ENCODE peak calls at places on chromosomes 7 and 10, in four cellular contexts. N is fibroblast of pulmonary artery, X is left lung, D is endodermal cell. B is an unnamed sample.

GRCh38 chr10:5840314-5841307 is 27.4 kb upstream of the GDI2 start:
- DNase-seq in D (peak), X (no peak), N (peak), B (peak)

GRCh38 chr7:2003451-2003930 is 229.3 kb downstream of the MAD1L1 start:
- DNase-seq in X (peak), D (no peak), N (no peak), B (peak)

GRCh38 chr7:118195837-118196474 is 12.0 kb downstream of the LSM8 start:
- DNase-seq in D (peak), N (peak), X (no peak), B (no peak)

GRCh38 chr10:64261092-64261491 is 739.9 kb downstream of the REEP3 start:
- DNase-seq in N (no peak), X (no peak), D (no peak), B (no peak)

GRCh38 chr10:89805599-89806013 is 104.2 kb downstream of the KIF20B start:
- DNase-seq in X (no peak), D (no peak), N (no peak), B (no peak)

GRCh38 chr7:5694221-5694754 is 87.2 kb downstream of the RNF216 start:
- DNase-seq in N (peak), D (no peak), X (no peak), B (no peak)

GRCh38 chr7:38798552-38799267 is 110.3 kb downstream of the VPS41 start:
- DNase-seq in N (no peak), X (no peak), D (peak), B (no peak)

GRCh38 chr7:23261843-23262452 is 15.4 kb downstream of the GPNMB start:
- DNase-seq in N (peak), D (peak), X (peak), B (no peak)

GRCh38 chr10:84308481-84309304 is 19.7 kb upstream of the CCSER2 start:
- DNase-seq in N (peak), X (no peak), D (no peak), B (no peak)

GRCh38 chr7:47762207-47762606 is 180.3 kb upstream of the TNS3 start:
- DNase-seq in X (no peak), N (no peak), D (no peak), B (no peak)

GRCh38 chr10:79380918-79381775 is 33.9 kb downstream of the PPIF start:
- DNase-seq in D (peak), N (no peak), X (no peak), B (no peak)

GRCh38 chr10:34932235-34932634 is 117.1 kb upstream of the PARD3 start:
- DNase-seq in X (no peak), N (no peak), D (no peak), B (no peak)

GRCh38 chr7:102096706-102097427 is 189.8 kb upstream of the SH2B2 start:
- DNase-seq in D (peak), X (no peak), N (no peak), B (no peak)

GRCh38 chr10:110432084-110432483 is 65.6 kb upstream of the DUSP5 start:
- DNase-seq in N (no peak), D (no peak), X (no peak), B (no peak)

GRCh38 chr7:4838626-4839334 is 23.1 kb downstream of the PAPOLB start:
- DNase-seq in N (no peak), X (no peak), D (peak), B (no peak)

GRCh38 chr10:128540806-128541739 is 414.9 kb upstream of the MKI67 start:
- DNase-seq in D (peak), N (no peak), X (no peak), B (no peak)

GRCh38 chr7:139949629-139950028 is 113.1 kb downstream of the PARP12 start:
- DNase-seq in X (no peak), D (no peak), N (no peak), B (no peak)

GRCh38 chr10:123891147-123892011 is at the start of gene CPXM2:
- DNase-seq in D (peak), N (no peak), X (no peak), B (no peak)

GRCh38 chr10:114768394-114768786 is 53.2 kb upstream of the FHIP2A start:
- DNase-seq in X (no peak), N (no peak), D (peak), B (no peak)

GRCh38 chr10:117348236-117348635 is 27.0 kb downstream of the PDZD8 start:
- DNase-seq in D (no peak), X (no peak), N (no peak), B (no peak)

GRCh38 chr10:110496553-110497437 is 912 bp upstream of the DUSP5 start:
- DNase-seq in X (no peak), D (no peak), N (peak), B (no peak)

GRCh38 chr10:1609038-1609411 is 128.3 kb downstream of the ADARB2 start:
- DNase-seq in N (no peak), X (no peak), D (no peak), B (no peak)

GRCh38 chr10:867807-868206 is 63.7 kb downstream of the LARP4B start:
- DNase-seq in D (no peak), X (no peak), N (no peak), B (no peak)

GRCh38 chr10:69344591-69345244 is 66.4 kb downstream of the HK1 start:
- DNase-seq in X (no peak), D (peak), N (no peak), B (peak)

GRCh38 chr7:130896898-130897514 is 163.0 kb upstream of the KLF14 start:
- DNase-seq in X (peak), N (peak), D (peak), B (peak)

GRCh38 chr7:47535033-47535703 is 46.7 kb downstream of the TNS3 start:
- DNase-seq in N (no peak), D (no peak), X (peak), B (no peak)

GRCh38 chr10:113858541-113858940 is 4.1 kb downstream of the NHLRC2 start:
- DNase-seq in N (peak), X (no peak), D (no peak), B (no peak)

GRCh38 chr7:1713502-1714484 is 43.7 kb downstream of the ELFN1 start:
- DNase-seq in D (peak), N (no peak), X (peak), B (no peak)

GRCh38 chr10:43128958-43129706 is 9.1 kb upstream of the CSGALNACT2 start:
- DNase-seq in N (peak), D (peak), X (no peak), B (no peak)

GRCh38 chr7:130397056-130397455 is 16.8 kb downstream of the CPA1 start:
- DNase-seq in D (no peak), N (no peak), X (no peak), B (no peak)

GRCh38 chr10:129954916-129955315 is 9.2 kb downstream of the EBF3 start:
- DNase-seq in N (peak), D (no peak), X (no peak), B (no peak)

GRCh38 chr10:103933557-103934121 is 15.7 kb upstream of the STN1 start:
- DNase-seq in D (no peak), N (no peak), X (no peak), B (no peak)

GRCh38 chr10:17671307-17671706 is 27.4 kb downstream of the STAM start:
- DNase-seq in X (no peak), D (no peak), N (peak), B (no peak)

GRCh38 chr10:48658889-48659269 is 25.8 kb upstream of the WDFY4 start:
- DNase-seq in D (no peak), N (no peak), X (no peak), B (no peak)

GRCh38 chr10:48658243-48658888 is 26.3 kb upstream of the WDFY4 start:
- DNase-seq in N (peak), X (peak), D (peak), B (peak)

GRCh38 chr10:48656928-48657327 is 27.7 kb upstream of the WDFY4 start:
- DNase-seq in D (no peak), N (no peak), X (no peak), B (no peak)

GRCh38 chr10:48661441-48661840 is 23.2 kb upstream of the WDFY4 start:
- DNase-seq in N (no peak), X (no peak), D (no peak), B (no peak)

GRCh38 chr10:48659790-48660189 is 24.9 kb upstream of the WDFY4 start:
- DNase-seq in N (peak), D (no peak), X (no peak), B (no peak)
- TF ChIP-seq CTCF in N (peak), D (peak), X (no peak), B (peak)

GRCh38 chr7:27164381-27165088 is 802 bp downstream of the HOXA9 start:
- DNase-seq in N (no peak), X (peak), D (peak), B (no peak)
- TF ChIP-seq CTCF in N (no peak), X (no peak), D (peak), B (no peak)

GRCh38 chr10:97612386-97612785 is 20.9 kb downstream of the MORN4 start:
- DNase-seq in D (peak), N (peak), X (no peak), B (no peak)
- TF ChIP-seq CTCF in D (peak), N (peak), X (peak), B (no peak)

DNA sequence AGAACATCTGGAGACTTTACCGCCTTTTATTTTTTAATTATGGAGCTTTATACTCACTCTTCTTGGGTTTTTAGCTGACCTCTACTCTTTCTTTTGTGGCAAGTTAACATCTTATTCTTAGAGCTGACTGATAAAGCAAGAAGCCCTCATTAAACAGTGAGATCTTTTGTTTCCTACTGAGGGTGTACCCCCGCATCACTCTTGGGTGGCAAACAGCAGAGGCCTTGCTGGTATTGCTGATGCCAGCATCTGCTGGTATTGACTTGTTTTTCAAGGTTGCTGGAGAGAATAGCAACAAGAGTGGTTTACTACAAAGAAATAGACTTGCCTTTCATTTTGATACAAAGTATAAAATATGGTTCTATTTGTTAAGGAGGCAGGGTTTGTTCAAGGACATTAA is 154.7 kb downstream of the ARID5B start:
- DNase-seq in D (no peak), N (peak), X (no peak), B (no peak)
- TF ChIP-seq CTCF in D (no peak), N (no peak), X (no peak), B (no peak)

GRCh38 chr7:132049462-132050304 is 493.3 kb upstream of the PODXL start:
- DNase-seq in N (peak), D (peak), X (no peak), B (no peak)
- TF ChIP-seq CTCF in N (peak), D (peak), X (peak), B (no peak)

GRCh38 chr10:132456881-132457280 is 59.9 kb downstream of the PWWP2B start:
- DNase-seq in X (peak), N (no peak), D (no peak), B (no peak)

GRCh38 chr10:132458595-132459251 is 61.7 kb downstream of the PWWP2B start:
- DNase-seq in N (peak), X (peak), D (peak), B (peak)

GRCh38 chr10:132458071-132458594 is 61.1 kb downstream of the PWWP2B start:
- DNase-seq in X (no peak), D (no peak), N (no peak), B (no peak)

GRCh38 chr10:132455986-132456847 is 59.2 kb downstream of the PWWP2B start:
- DNase-seq in N (no peak), D (no peak), X (peak), B (no peak)

GRCh38 chr10:132457328-132458070 is 60.5 kb downstream of the PWWP2B start:
- DNase-seq in D (peak), X (peak), N (no peak), B (no peak)
- TF ChIP-seq CTCF in D (peak), X (no peak), N (no peak), B (no peak)

GRCh38 chr7:32266932-32267475 is 196.8 kb upstream of the PDE1C start:
- DNase-seq in D (peak), X (peak), N (no peak), B (no peak)
- TF ChIP-seq CTCF in D (peak), X (no peak), N (no peak), B (no peak)

B was measured in activated B cell treated with CpG ODN at 0.5 μM for 24 hours.